ENCODE peak calls at places on chromosomes 7 and 10, in seven cellular contexts. S is activated gamma-delta T cell treated with anti-CD3 and anti-CD28 coated beads, Interleukin-2, amount 50 U/mL, for 16 hours; K is epithelial cell of esophagus; L is amygdala; I is H54; A is upper lobe of left lung; G is non-pigmented ciliary epithelial cell. R is an unnamed sample.

GRCh38 chr10:133388973-133389818 is 4.8 kb upstream of the MTG1 start:
- DNase-seq in G (no peak), S (no peak), K (no peak), A (peak), L (no peak), I (no peak), R (no peak)

GRCh38 chr7:157682064-157682945 is 345.5 kb downstream of the DNAJB6 start:
- DNase-seq in I (no peak), G (no peak), S (no peak), L (no peak), K (no peak), A (no peak), R (no peak)

GRCh38 chr10:22325272-22325947 is 4.5 kb downstream of the BMI1 start:
- DNase-seq in K (peak), A (peak), I (peak), S (peak), G (no peak), L (peak), R (peak)

GRCh38 chr7:137411446-137411845 is 67.9 kb upstream of the PTN start:
- DNase-seq in K (no peak), G (no peak), S (no peak), I (no peak), A (no peak), L (no peak), R (no peak)

GRCh38 chr10:6753644-6754043 is 173.6 kb upstream of the PRKCQ start:
- DNase-seq in S (no peak), K (no peak), I (no peak), G (no peak), L (no peak), A (no peak), R (no peak)

GRCh38 chr7:21365866-21366624 is 61.8 kb upstream of the SP4 start:
- DNase-seq in I (no peak), A (no peak), G (peak), K (peak), S (no peak), L (no peak), R (no peak)

GRCh38 chr7:50851451-50851850 is 68.8 kb upstream of the GRB10 start:
- DNase-seq in S (no peak), A (no peak), I (no peak), L (no peak), K (peak), G (no peak), R (peak)

GRCh38 chr10:67036808-67037207 is 111.0 kb downstream of the LRRTM3 start:
- DNase-seq in A (no peak), S (no peak), G (no peak), I (no peak), L (no peak), K (no peak), R (no peak)

GRCh38 chr7:127717502-127718125 is 65.6 kb downstream of the SND1 start:
- DNase-seq in K (peak), G (no peak), L (no peak), A (no peak), I (no peak), S (no peak), R (no peak)

GRCh38 chr7:101232141-101232821 is 5.3 kb downstream of the CLDN15 start:
- DNase-seq in K (peak), A (peak), S (no peak), G (no peak), I (no peak), L (no peak), R (no peak)

GRCh38 chr7:108037140-108037539 is 34.2 kb upstream of the LAMB1 start:
- DNase-seq in S (no peak), K (no peak), I (no peak), L (no peak), A (no peak), G (no peak), R (no peak)

GRCh38 chr10:58818889-58819288 is 306.2 kb downstream of the BICC1 start:
- DNase-seq in I (no peak), G (peak), S (no peak), K (peak), L (no peak), A (no peak), R (no peak)

GRCh38 chr7:11341285-11341944 is 367.7 kb downstream of the PHF14 start:
- DNase-seq in G (no peak), K (peak), L (no peak), S (no peak), I (no peak), A (no peak), R (no peak)

GRCh38 chr7:191105-192034 is 1.0 kb upstream of the FAM20C start:
- DNase-seq in I (peak), G (peak), K (peak), A (no peak), L (no peak), S (no peak), R (peak)

GRCh38 chr7:7861211-7861633 is 107.4 kb upstream of the GLCCI1 start:
- DNase-seq in L (no peak), G (no peak), A (no peak), K (peak), S (no peak), I (peak), R (no peak)

GRCh38 chr7:134645478-134645877 is 1.2 kb upstream of the BPGM start:
- DNase-seq in G (no peak), L (no peak), S (no peak), K (peak), A (no peak), I (no peak), R (no peak)

GRCh38 chr7:155763721-155764431 is 48.4 kb downstream of the SHH start:
- DNase-seq in K (no peak), A (no peak), L (no peak), S (peak), G (peak), I (no peak), R (no peak)

GRCh38 chr7:220151-220841 is 27.9 kb downstream of the FAM20C start:
- DNase-seq in A (peak), I (no peak), G (no peak), K (no peak), S (no peak), L (peak), R (no peak)

GRCh38 chr10:127563718-127564553 is 14.8 kb downstream of the NPS start:
- DNase-seq in K (peak), S (no peak), A (peak), I (no peak), G (no peak), L (no peak), R (no peak)

GRCh38 chr10:126585249-126585986 is 85.1 kb downstream of the C10orf90 start:
- DNase-seq in K (no peak), L (no peak), S (no peak), A (no peak), G (no peak), I (no peak), R (no peak)

GRCh38 chr7:91013078-91013477 is 251.2 kb upstream of the FZD1 start:
- DNase-seq in A (no peak), I (no peak), S (no peak), K (no peak), L (no peak), G (no peak), R (no peak)

GRCh38 chr7:141071855-141072547 is 1.9 kb upstream of the TMEM178B start:
- DNase-seq in I (no peak), L (peak), S (no peak), A (peak), K (no peak), G (no peak), R (peak)

GRCh38 chr10:24622781-24623301 is 100.8 kb downstream of the ARHGAP21 start:
- DNase-seq in I (no peak), G (no peak), K (no peak), L (no peak), S (no peak), A (no peak), R (no peak)

R was measured in frontal cortex.